ENCODE peak calls at places on chromosomes 7 and 10, in nine cellular contexts. L is BJ; U is HL-60; B is cardiac fibroblast; P is CD8-positive, alpha-beta memory T cell; G is body of pancreas; N is AG04449; C is GM23338; Z is left ventricle myocardium inferior. V is an unnamed sample.

GRCh38 chr7:30930621-30931020 is 19.0 kb downstream of the AQP1 start:
- DNase-seq in L (no peak), U (no peak), B (no peak), P (no peak), G (peak), N (no peak), C (no peak), Z (peak), V (no peak)

GRCh38 chr7:134660242-134660785 is 13.7 kb downstream of the BPGM start:
- DNase-seq in L (no peak), U (no peak), B (peak), P (no peak), G (no peak), N (no peak), C (no peak), Z (no peak), V (no peak)

GRCh38 chr10:68406111-68406814 is 814 bp downstream of the RUFY2 start:
- DNase-seq in L (peak), U (peak), B (peak), P (no peak), G (peak), N (peak), C (peak), Z (peak), V (peak)

GRCh38 chr7:95675016-95675415 is 78.7 kb upstream of the PDK4 start:
- DNase-seq in L (no peak), U (no peak), B (no peak), P (no peak), G (no peak), N (no peak), C (peak), Z (no peak), V (no peak)

GRCh38 chr10:97542169-97543024 is 30.2 kb upstream of the ANKRD2 start:
- DNase-seq in L (peak), U (peak), B (peak), P (no peak), G (peak), N (peak), C (no peak), Z (peak), V (peak)

GRCh38 chr10:63261496-63261895 is 128.4 kb downstream of the NRBF2 start:
- DNase-seq in L (no peak), U (no peak), B (no peak), P (no peak), G (no peak), N (no peak), C (no peak), Z (no peak), V (no peak)

GRCh38 chr10:84310470-84310869 is 17.9 kb upstream of the CCSER2 start:
- DNase-seq in L (no peak), U (no peak), B (peak), P (no peak), G (no peak), N (peak), C (no peak), Z (no peak), V (no peak)

GRCh38 chr7:22853674-22854157 is 31.1 kb upstream of the TOMM7 start:
- DNase-seq in L (no peak), U (peak), B (peak), P (peak), G (no peak), N (no peak), C (peak), Z (no peak), V (no peak)

GRCh38 chr7:111827863-111828504 is 265.7 kb upstream of the IMMP2L start:
- DNase-seq in L (no peak), U (no peak), B (peak), P (no peak), G (no peak), N (peak), C (no peak), Z (no peak), V (peak)

GRCh38 chr7:4307645-4308590 is 374.2 kb upstream of the FOXK1 start:
- DNase-seq in L (no peak), U (no peak), B (no peak), P (no peak), G (no peak), N (no peak), C (peak), Z (no peak), V (no peak)

GRCh38 chr7:99004216-99004615 is 125.9 kb downstream of the TRRAP start:
- DNase-seq in L (no peak), U (no peak), B (no peak), P (no peak), G (peak), N (no peak), C (no peak), Z (no peak), V (no peak)

GRCh38 chr7:135168001-135168400 is 2.5 kb downstream of the CYREN start:
- DNase-seq in L (no peak), U (no peak), B (no peak), P (no peak), G (no peak), N (no peak), C (no peak), Z (no peak), V (no peak)

GRCh38 chr7:156610601-156611000 is 30.0 kb upstream of the RNF32 start:
- DNase-seq in L (no peak), U (no peak), B (no peak), P (no peak), G (no peak), N (no peak), C (no peak), Z (no peak), V (no peak)

GRCh38 chr10:104297697-104298660 is 29.0 kb downstream of the GSTO2 start:
- DNase-seq in L (peak), U (no peak), B (peak), P (no peak), G (no peak), N (no peak), C (peak), Z (peak), V (no peak)

GRCh38 chr10:114239117-114239993 is at the start of gene VWA2:
- DNase-seq in L (no peak), U (no peak), B (no peak), P (no peak), G (peak), N (no peak), C (peak), Z (peak), V (no peak)

GRCh38 chr7:141290951-141291350 is 217.1 kb downstream of the TMEM178B start:
- DNase-seq in L (no peak), U (no peak), B (no peak), P (no peak), G (no peak), N (no peak), C (no peak), Z (no peak), V (no peak)

GRCh38 chr7:79114875-79115274 is 338.6 kb downstream of the MAGI2 start:
- DNase-seq in L (no peak), U (no peak), B (no peak), P (no peak), G (no peak), N (no peak), C (peak), Z (no peak), V (no peak)

GRCh38 chr10:28938745-28939144 is 261.4 kb downstream of the BAMBI start:
- DNase-seq in L (no peak), U (no peak), B (no peak), P (no peak), G (no peak), N (no peak), C (no peak), Z (no peak), V (peak)

DNA sequence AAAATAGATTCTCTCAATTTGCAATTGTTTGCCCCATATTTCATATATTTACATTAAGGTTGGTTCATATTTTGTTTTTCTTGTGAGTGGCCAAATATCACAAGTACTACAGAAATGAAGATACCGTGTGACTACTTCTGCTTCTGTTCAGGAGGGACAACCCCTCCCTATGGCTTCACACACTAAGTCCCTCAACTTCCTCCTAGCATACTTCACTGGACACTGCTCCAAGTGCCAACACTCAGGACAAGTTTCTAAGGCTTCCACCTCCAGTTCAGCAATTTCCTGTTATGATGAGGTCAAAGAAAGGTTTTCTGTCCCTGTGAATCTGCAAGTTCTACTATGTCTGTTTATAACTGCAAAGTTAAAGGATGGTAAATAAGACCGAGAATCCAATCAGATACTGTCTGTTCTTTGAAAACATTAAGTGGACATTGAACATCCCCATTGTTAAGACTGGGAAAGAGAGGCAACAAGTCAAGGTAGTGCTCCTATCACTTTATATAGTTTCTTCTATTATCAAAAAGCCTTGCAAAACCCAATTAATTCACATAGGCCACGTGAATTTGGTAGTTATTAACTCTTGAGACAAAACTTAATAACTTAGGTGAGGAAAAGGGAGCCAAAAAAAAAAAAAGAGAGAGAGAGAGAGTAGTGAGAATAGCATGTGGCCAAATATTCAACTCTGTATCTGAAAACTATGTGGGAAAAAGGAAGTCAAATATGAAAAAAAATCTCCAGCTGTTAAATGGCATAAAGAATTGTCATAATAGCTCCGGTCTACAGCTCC is 81.3 kb upstream of the DKK1 start:
- DNase-seq in L (no peak), U (no peak), B (peak), P (no peak), G (peak), N (no peak), C (no peak), Z (no peak), V (no peak)
- H3K4me3 ChIP-seq in L (no peak), U (no peak), B (peak), P (no peak), G (no peak), N (no peak), C (peak), Z (peak), V (peak)

DNA sequence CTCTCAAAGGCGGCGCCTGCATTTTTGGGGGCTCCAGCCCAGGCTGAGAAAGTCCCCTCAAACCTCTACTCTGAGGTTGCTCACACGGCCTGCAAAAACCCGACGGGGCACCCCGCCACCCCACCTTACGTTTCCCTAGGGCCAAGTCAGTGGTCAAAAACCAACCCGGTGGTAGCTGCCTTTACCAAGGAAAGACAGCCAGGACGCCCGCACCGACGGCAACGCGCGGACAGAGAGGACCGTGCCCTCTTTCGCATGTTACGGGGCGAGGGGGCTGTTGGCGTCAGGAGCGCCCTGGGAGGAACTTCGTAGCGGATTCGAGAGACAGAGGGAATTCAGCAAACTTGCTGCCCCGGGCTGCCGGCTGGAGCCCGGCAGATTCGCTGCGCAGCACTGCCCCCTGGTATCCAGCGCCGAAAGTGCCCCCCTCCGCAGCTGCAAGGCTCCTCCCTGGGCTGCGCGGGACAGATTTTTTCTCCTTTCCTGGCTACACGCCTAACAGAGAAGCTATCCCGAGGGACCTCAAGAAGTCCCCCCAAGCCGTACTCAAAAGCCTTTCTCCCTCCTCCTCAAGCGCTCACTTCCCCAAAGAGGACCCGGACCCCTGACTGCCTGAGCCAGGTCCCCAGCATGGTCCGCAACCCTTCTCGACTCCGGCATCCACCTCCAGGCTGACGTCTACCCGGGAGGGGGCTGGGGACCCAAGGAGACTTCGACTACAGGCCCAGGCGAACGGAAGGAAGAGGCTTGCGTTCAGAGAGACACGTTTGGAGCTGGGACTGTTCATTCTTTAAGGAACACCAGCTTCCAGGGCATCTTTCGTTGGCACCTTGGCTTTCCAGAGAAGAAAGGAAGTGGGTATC is 27.7 kb upstream of the VAX1 start:
- DNase-seq in L (no peak), U (peak), B (peak), P (no peak), G (peak), N (no peak), C (peak), Z (no peak), V (no peak)
- H3K4me3 ChIP-seq in L (no peak), U (no peak), B (no peak), P (no peak), G (no peak), N (peak), C (peak), Z (peak), V (no peak)

GRCh38 chr7:25031432-25031831 is 51.5 kb upstream of the OSBPL3 start:
- DNase-seq in L (no peak), U (no peak), B (no peak), P (no peak), G (no peak), N (no peak), C (peak), Z (no peak), V (no peak)

GRCh38 chr7:25026156-25026555 is 46.2 kb upstream of the OSBPL3 start:
- DNase-seq in L (no peak), U (no peak), B (no peak), P (no peak), G (no peak), N (no peak), C (peak), Z (no peak), V (no peak)

GRCh38 chr7:25028370-25028971 is 48.5 kb upstream of the OSBPL3 start:
- DNase-seq in L (peak), U (no peak), B (peak), P (peak), G (no peak), N (peak), C (no peak), Z (no peak), V (peak)

GRCh38 chr7:25031007-25031406 is 51.0 kb upstream of the OSBPL3 start:
- DNase-seq in L (no peak), U (no peak), B (no peak), P (no peak), G (no peak), N (no peak), C (no peak), Z (no peak), V (no peak)

DNA sequence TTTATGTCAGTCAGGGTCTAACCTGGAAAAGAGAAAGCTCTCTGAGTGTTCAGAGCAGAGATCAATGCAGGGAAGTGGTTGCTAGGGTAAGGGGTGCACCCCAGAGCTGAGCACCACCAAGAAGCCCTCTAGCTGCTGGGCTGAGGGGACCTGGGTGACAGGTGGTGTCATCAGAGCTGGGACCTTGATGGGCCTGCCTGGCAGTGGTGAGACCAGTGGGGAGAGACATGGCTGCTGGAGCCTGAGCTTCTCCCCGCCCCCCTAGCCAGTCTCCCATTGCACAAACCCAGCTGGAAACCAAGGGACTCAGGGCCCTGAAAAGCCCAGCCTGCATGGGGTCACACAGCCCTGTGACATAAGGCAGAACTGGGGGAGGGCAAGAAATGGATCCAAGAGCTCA is 49.1 kb upstream of the OSBPL3 start:
- DNase-seq in L (no peak), U (no peak), B (no peak), P (no peak), G (no peak), N (no peak), C (no peak), Z (no peak), V (no peak)
- H3K4me3 ChIP-seq in L (no peak), U (no peak), B (no peak), P (no peak), G (no peak), N (no peak), C (no peak), Z (no peak), V (no peak)

GRCh38 chr7:150737265-150738055 is at the start of gene GIMAP5:
- DNase-seq in L (no peak), U (peak), B (no peak), P (peak), G (no peak), N (no peak), C (no peak), Z (no peak), V (no peak)
- H3K4me3 ChIP-seq in L (no peak), U (peak), B (no peak), P (peak), G (no peak), N (no peak), C (no peak), Z (peak), V (no peak)

DNA sequence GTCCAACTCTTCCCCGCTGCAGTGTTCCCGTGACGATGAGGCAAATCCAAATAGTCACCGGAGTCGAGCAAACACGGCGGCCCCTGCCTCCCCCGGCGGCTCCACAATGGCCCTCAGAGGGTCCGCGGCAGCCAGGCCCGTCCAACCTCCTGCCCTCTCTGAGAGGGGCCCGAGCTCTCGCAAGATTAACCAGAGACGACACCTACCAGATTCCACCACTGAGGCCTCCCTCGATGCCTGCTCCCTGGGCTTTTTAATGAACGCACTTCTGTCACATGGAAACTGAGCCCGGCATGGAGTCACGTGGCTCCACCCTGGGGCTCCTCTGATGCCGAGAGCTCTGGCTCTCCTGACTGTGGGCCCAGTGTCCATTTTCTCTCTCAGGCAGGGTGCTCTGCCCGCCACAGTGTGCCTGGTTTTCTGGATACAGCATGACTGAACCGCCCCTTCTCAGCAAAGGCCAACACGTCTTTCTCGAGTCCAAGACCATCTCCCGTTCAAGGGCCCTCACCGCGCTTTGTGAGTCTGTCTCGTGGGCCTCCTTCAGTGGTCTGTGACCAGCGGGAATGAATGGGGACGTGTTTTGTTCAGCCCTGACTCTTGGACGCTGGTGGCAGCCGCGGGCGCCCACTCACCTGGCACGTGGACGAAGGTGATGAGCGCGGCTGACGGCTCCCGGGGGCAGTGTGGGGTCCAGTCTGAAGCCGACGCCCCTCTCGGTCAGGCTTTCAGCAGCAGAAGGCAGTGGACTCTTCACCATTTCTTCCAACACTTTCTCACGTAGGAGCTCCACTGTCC is 30.1 kb downstream of the AMZ1 start:
- DNase-seq in L (no peak), U (no peak), B (no peak), P (no peak), G (no peak), N (no peak), C (no peak), Z (no peak), V (no peak)
- H3K4me3 ChIP-seq in L (no peak), U (no peak), B (no peak), P (no peak), G (no peak), N (no peak), C (no peak), Z (peak), V (no peak)

GRCh38 chr7:45658716-45659495 is 84.7 kb downstream of the ADCY1 start:
- DNase-seq in L (no peak), U (no peak), B (no peak), P (no peak), G (peak), N (no peak), C (no peak), Z (no peak), V (no peak)

GRCh38 chr7:45656431-45656830 is 82.3 kb downstream of the ADCY1 start:
- DNase-seq in L (no peak), U (no peak), B (no peak), P (no peak), G (no peak), N (no peak), C (no peak), Z (no peak), V (no peak)

GRCh38 chr7:45657890-45658715 is 83.9 kb downstream of the ADCY1 start:
- DNase-seq in L (no peak), U (no peak), B (no peak), P (no peak), G (no peak), N (no peak), C (no peak), Z (no peak), V (no peak)

GRCh38 chr7:45655539-45655938 is 81.4 kb downstream of the ADCY1 start:
- DNase-seq in L (no peak), U (no peak), B (no peak), P (no peak), G (no peak), N (no peak), C (no peak), Z (no peak), V (no peak)

GRCh38 chr7:45657136-45657889 is 83.1 kb downstream of the ADCY1 start:
- DNase-seq in L (no peak), U (no peak), B (no peak), P (no peak), G (no peak), N (no peak), C (no peak), Z (no peak), V (no peak)
- H3K4me3 ChIP-seq in L (no peak), U (no peak), B (no peak), P (no peak), G (no peak), N (no peak), C (no peak), Z (no peak), V (no peak)

GRCh38 chr7:116583653-116584052 is 58.8 kb downstream of the CAV1 start:
- DNase-seq in L (no peak), U (no peak), B (no peak), P (no peak), G (no peak), N (no peak), C (no peak), Z (no peak), V (no peak)
- H3K4me3 ChIP-seq in L (no peak), U (no peak), B (no peak), P (no peak), G (no peak), N (no peak), C (no peak), Z (peak), V (no peak)

DNA sequence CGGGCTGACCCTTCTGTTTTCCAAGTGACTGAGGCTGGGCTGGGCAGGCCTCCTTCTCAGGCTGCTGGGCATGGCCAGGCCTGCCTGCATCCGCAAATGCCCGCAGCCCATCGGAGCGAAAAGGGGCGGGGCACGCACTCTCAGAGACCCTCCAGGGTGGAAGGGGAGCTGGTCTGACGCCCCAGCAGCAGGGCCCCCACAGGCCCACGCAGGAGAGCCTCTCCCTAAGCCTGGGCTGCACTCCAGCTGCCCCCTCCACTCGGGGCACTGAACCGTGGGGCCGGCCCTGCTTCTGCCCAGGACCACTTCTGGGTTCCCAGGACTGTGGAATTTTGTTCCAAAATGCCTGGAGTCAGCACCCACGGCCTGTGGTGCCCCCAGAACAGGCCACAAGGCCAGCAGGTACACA is 9.3 kb downstream of the ADAP1 start:
- DNase-seq in L (no peak), U (no peak), B (no peak), P (no peak), G (no peak), N (no peak), C (no peak), Z (no peak), V (no peak)
- H3K4me3 ChIP-seq in L (no peak), U (no peak), B (no peak), P (no peak), G (peak), N (no peak), C (no peak), Z (no peak), V (no peak)